ENCODE peak calls at places on chromosome 2, in six cellular contexts. P, H, E, J, I and G are unnamed samples.

GRCh38 chr2:60094450-60094929 is 459.0 kb downstream of the BCL11A start:
- DNase-seq in P (no peak), H (no peak), E (no peak), J (no peak), I (no peak), G (no peak)

GRCh38 chr2:12879649-12880048 is 162.9 kb downstream of the TRIB2 start:
- DNase-seq in P (no peak), H (no peak), E (no peak), J (no peak), I (no peak), G (no peak)

GRCh38 chr2:231348173-231348572 is 47.3 kb upstream of the B3GNT7 start:
- DNase-seq in P (no peak), H (no peak), E (no peak), J (no peak), I (no peak), G (no peak)

GRCh38 chr2:208334230-208334629 is 68.2 kb downstream of the PIKFYVE start:
- DNase-seq in P (no peak), H (no peak), E (no peak), J (no peak), I (no peak), G (no peak)

GRCh38 chr2:213046431-213046830 is 105.0 kb downstream of the IKZF2 start:
- DNase-seq in P (no peak), H (no peak), E (no peak), J (no peak), I (no peak), G (no peak)

GRCh38 chr2:224666951-224667553 is 49.1 kb downstream of the CCDC195 start:
- DNase-seq in P (no peak), H (peak; percentile 92), E (no peak), J (no peak), I (peak; percentile 17), G (peak; percentile 19)

GRCh38 chr2:40820319-40820718 is 368.4 kb upstream of the SLC8A1 start:
- DNase-seq in P (no peak), H (no peak), E (no peak), J (no peak), I (no peak), G (no peak)

GRCh38 chr2:168913171-168913484 is 12.0 kb downstream of the G6PC2 start:
- DNase-seq in P (no peak), H (no peak), E (peak; percentile 71), J (no peak), I (no peak), G (no peak)

GRCh38 chr2:10331702-10332401 is 29.1 kb downstream of the HPCAL1 start:
- DNase-seq in P (no peak), H (peak; percentile 51), E (no peak), J (no peak), I (peak; percentile 48), G (peak; percentile 38)

GRCh38 chr2:207240649-207241048 is 74.9 kb upstream of the KLF7 start:
- DNase-seq in P (no peak), H (no peak), E (no peak), J (no peak), I (no peak), G (no peak)

GRCh38 chr2:207239754-207240494 is 74.2 kb upstream of the KLF7 start:
- DNase-seq in P (no peak), H (no peak), E (no peak), J (no peak), I (no peak), G (no peak)

GRCh38 chr2:207241198-207241597 is 75.5 kb upstream of the KLF7 start:
- DNase-seq in P (no peak), H (no peak), E (no peak), J (no peak), I (no peak), G (no peak)

GRCh38 chr2:207236156-207236935 is 70.6 kb upstream of the KLF7 start:
- DNase-seq in P (no peak), H (no peak), E (no peak), J (no peak), I (no peak), G (no peak)

DNA sequence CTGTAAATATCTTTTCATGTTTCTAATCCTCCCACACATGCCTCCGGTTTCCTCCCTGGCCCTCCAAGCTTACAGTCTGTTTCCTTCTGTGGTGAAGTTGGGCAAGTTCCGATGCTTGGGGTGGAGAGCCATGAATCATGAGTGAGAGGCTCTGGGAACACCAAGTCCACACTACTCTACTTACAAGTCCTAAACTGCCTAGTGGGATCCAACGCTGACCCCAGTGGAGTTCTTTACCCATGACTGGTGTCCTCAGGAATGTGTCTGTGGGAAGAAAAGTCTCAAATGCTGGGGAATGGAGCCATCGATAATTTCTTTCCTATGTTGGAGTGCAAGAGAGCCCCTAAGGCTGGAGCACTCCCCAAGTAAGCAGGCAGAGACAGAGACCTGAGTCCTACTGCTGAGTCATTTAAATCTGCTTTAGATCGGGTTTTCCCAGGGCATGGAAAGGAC is 73.5 kb upstream of the KLF7 start:
- DNase-seq in P (peak; percentile 13), H (no peak), E (no peak), J (no peak), I (no peak), G (no peak)
- TF ChIP-seq TAF1 in P (no peak), H (no peak), E (no peak), J (no peak), I (no peak), G (no peak)

GRCh38 chr2:234705108-234705507 is 208.2 kb upstream of the ARL4C start:
- DNase-seq in P (no peak), H (no peak), E (no peak), J (no peak), I (no peak), G (no peak)
- TF ChIP-seq TAF1 in P (no peak), H (no peak), E (no peak), J (no peak), I (no peak), G (no peak)

DNA sequence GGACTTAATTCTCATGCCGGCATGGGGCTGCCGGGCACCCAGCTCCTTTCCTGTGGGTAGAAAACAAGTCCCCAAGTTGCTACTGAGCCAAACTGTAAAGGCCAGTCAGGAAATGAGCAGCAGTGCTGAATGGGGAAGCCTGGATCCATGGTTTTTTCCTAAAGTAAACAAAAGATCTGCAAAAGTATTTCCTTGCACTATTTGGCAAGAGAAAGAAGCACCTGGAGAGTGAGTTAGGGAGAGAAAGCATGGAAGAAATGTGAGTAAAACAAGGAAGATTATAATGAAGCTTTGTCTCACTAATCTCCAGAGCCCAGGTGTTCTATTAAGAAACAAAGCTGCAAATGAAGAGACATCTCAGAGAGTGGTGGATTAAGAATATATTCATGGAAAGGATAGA is 117.6 kb downstream of the METTL8 start:
- DNase-seq in P (no peak), H (no peak), E (no peak), J (peak; percentile 67), I (no peak), G (no peak)
- TF ChIP-seq TAF1 in P (no peak), H (no peak), E (no peak), J (peak; percentile 51), I (no peak), G (no peak)

DNA sequence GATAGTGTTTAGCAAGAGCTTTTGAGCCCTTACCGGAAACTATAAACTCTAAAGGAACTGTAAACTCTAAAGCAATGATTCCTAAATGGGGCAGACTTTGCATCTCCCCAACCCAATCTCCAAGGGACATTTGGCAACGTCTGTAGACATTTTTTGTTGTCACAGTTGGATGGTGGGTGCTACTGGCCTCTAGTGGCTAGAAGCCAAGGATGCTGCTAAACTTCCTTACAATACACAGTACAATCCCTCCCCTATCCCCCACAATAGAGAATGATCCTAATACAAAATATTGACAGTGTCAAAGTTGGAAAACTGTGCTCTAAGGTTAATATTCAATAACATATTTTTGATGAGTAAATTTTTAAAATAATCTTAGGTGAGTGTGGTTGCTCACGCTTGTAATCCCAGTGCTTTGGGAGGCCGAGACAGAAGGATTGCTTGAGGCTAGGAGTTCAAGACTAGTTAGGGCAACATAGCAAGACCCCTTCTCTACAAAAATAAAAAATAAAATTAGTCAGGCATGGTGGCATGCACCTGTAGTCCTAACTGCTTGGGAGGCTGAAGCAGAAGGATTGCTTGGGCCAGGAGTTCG is 66.7 kb downstream of the PTPN4 start:
- DNase-seq in P (peak; percentile 14), H (no peak), E (peak; percentile 48), J (no peak), I (no peak), G (no peak)
- TF ChIP-seq TAF1 in P (no peak), H (no peak), E (no peak), J (no peak), I (no peak), G (no peak)

GRCh38 chr2:105873721-105874120 is 129.0 kb downstream of the NCK2 start:
- DNase-seq in P (peak; percentile 61), H (peak; percentile 71), E (no peak), J (no peak), I (peak; percentile 64), G (peak; percentile 62)
- TF ChIP-seq TAF1 in P (no peak), H (no peak), E (no peak), J (no peak), I (no peak), G (peak; percentile 37)

DNA sequence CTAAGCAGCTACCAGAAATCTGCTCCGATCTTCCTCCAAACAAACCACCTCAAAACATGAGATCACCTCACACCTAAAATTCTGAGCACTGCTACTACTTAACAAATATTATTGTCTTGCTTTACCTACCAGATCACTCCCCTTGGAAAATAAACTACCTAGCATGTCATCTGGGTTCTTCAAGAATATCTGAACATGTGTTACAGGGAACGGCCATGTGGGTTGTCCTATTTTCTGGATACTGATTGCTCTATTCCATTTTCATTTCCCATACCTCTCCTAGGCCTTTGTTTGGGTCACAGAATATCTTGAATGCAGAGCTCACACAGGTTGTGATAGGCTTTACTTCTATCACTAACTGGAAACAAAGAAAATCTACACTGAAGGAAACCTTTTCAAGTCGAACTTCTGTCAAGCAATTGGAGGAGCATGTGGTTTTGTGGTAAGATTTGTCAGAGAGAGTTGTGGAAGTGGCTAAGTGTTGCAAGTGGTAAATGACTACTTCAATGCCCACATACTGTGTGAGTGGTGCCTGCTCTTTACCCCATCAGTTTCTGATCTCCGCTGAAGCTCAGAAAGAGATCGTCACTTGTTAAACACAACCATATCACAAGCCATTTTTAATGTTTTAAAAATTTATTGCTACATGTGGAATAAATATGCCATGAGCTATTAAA is 739.1 kb upstream of the ZEB2 start:
- DNase-seq in P (no peak), H (no peak), E (no peak), J (no peak), I (no peak), G (no peak)
- TF ChIP-seq TAF1 in P (no peak), H (no peak), E (no peak), J (no peak), I (no peak), G (no peak)

DNA sequence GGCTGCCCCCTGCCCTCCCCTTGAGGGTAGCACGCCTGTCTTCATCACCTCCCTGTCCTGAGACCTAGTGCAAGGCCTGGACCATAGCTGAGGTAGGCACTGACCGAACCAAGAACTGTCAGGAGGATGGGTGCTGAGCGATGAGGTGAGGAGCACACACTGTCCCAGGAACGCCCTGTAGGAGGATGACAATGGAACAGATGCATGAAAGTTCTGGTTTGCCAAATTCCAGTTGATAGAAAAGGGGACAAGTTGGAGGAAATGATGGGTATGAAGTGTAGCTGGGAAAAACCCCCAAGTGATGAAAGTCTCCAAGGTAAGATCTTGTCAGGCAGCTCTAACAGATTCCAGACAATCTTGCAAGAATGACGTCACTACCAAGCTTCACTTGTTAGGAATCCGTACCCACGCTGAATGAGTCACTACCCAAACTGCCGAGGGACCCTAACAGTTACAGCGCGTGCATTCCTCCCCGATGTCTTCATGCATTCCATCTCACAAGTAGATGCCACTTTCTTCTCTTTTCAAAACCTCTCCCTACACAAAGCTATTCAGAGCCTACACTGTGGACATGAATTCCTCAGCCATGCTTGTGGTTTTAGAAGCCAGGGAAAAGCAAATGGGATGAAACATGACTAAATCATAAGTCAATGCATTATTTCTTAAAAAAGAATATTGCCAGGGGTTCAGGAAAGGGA is 27.6 kb downstream of the MRPL33 start:
- DNase-seq in P (no peak), H (no peak), E (no peak), J (peak; percentile 88), I (no peak), G (no peak)
- TF ChIP-seq TAF1 in P (no peak), H (no peak), E (peak; percentile 37), J (no peak), I (no peak), G (no peak)